ENCODE peak calls at places on chromosome 3, in six cellular contexts. J is fibroblast of pulmonary artery, Z is IMR-90, G is WTC11, N is neural crest cell, W is WERI-Rb-1. L is an unnamed sample.

GRCh38 chr3:195802795-195803194 is 8.9 kb downstream of the MUC4 start:
- DNase-seq in W (no peak), G (no peak), Z (no peak), N (no peak), J (no peak), L (no peak)

GRCh38 chr3:9727041-9727595 is 4.4 kb upstream of the BRPF1 start:
- DNase-seq in G (peak), Z (no peak), W (peak), J (no peak), N (no peak), L (no peak)

GRCh38 chr3:11554666-11555065 is 89.0 kb downstream of the VGLL4 start:
- DNase-seq in G (no peak), Z (no peak), J (no peak), N (no peak), W (no peak), L (no peak)

GRCh38 chr3:26622634-26623408 is at the start of gene LRRC3B:
- DNase-seq in J (no peak), N (peak), Z (no peak), G (peak), W (peak), L (no peak)

GRCh38 chr3:54527953-54528352 is 399.9 kb downstream of the LRTM1 start:
- DNase-seq in N (no peak), W (no peak), J (peak), Z (no peak), G (no peak), L (no peak)

GRCh38 chr3:116770815-116771450 is 61.4 kb downstream of the TUSC7 start:
- DNase-seq in W (peak), J (peak), G (peak), Z (peak), N (peak), L (peak)

GRCh38 chr3:59185586-59186381 is 136.0 kb upstream of the CFAP20DC start:
- DNase-seq in G (no peak), Z (peak), N (no peak), W (no peak), J (no peak), L (no peak)

GRCh38 chr3:97910931-97911351 is 61.3 kb downstream of the RIOX2 start:
- DNase-seq in Z (no peak), G (no peak), N (no peak), W (peak), J (peak), L (no peak)

GRCh38 chr3:123449986-123450474 is 1.1 kb upstream of the ADCY5 start:
- DNase-seq in Z (no peak), N (peak), W (peak), G (peak), J (no peak), L (no peak)

GRCh38 chr3:47884603-47885002 is 81.7 kb downstream of the DHX30 start:
- DNase-seq in W (no peak), Z (no peak), N (no peak), J (no peak), G (no peak), L (peak)

GRCh38 chr3:49607796-49608195 is 53.5 kb downstream of the BSN start:
- DNase-seq in W (no peak), Z (no peak), N (peak), J (no peak), G (no peak), L (no peak)
- TF ChIP-seq CTCF in W (peak), Z (no peak), N (no peak), J (peak), G (no peak), L (no peak)

GRCh38 chr3:132210476-132211346 is 106.5 kb upstream of the ACP3 start:
- DNase-seq in G (peak), N (peak), W (peak), Z (no peak), J (peak), L (peak)
- TF ChIP-seq CTCF in G (peak), N (peak), W (peak), Z (peak), J (peak), L (peak)

DNA sequence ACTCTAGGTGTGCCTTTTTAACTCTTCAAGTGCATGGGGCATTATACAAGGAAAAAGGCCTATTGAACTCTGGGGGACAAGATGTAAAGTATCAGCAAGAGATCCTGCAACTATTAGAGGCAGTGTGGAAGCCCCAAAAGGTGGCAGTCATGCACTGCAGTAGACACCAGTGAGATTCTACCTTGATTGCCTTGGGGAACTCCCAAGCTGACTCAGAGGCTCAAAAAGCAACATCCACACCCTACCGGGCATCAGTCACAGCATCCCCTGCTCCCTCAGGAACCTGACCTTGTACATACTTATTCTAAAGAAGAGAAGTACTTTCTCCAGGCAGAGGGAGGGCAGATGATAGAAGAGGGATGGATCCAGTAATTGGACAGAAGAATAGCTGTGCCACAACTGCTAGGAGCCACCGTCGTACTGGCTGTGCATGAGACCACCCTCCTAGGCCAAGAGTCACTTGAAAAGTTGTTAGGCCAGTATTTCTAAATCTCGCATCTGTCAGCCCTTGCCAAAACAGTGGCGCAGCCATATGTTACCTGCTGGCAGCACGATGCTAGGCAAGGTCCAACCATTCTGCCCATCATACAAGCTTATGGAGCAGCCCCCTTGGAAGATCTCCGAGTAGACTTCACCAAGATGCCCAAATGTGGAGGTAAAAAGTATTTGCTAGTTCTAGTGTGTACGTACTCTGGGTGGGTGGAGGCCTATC is 523.1 kb upstream of the FRG2C start:
- DNase-seq in Z (no peak), J (no peak), N (no peak), G (no peak), W (no peak), L (no peak)
- TF ChIP-seq CTCF in Z (no peak), J (no peak), N (no peak), G (no peak), W (no peak), L (no peak)

GRCh38 chr3:32873491-32874130 is 55.8 kb downstream of the TRIM71 start:
- DNase-seq in Z (no peak), N (no peak), W (no peak), G (no peak), J (no peak), L (no peak)
- TF ChIP-seq CTCF in Z (no peak), N (no peak), W (peak), G (no peak), J (no peak), L (no peak)

DNA sequence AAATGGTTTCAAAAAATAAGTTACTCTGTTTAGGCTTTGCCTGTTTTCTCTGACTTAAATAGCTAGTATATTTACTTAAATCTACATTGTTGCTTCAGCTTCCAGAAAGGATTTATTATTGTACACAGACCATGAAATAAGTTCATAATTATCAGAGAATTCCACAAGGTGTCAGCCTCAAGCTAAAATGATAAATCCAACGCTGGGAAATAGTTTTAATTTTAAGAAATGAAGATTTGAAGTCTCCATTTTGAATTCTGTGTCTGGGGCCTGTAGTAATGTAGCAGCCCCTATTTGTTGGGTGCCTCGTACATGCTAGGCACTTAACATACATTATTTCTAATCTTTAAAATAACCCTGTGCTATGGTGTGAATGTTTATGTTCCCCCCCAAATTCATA is 92.6 kb upstream of the KCNMB2 start:
- DNase-seq in G (no peak), W (no peak), Z (no peak), J (peak), N (no peak), L (no peak)
- TF ChIP-seq CTCF in G (no peak), W (no peak), Z (no peak), J (no peak), N (no peak), L (peak)

L was measured in GM20000.